ENCODE peak calls at places on chromosomes 5 and 9, in nine cellular contexts. O, R, Q, K, P, U, C, T and N are unnamed samples.

GRCh38 chr9:134488251-134488900 is 153.2 kb upstream of the COL5A1 start:
- DNase-seq in U (no peak), P (no peak), O (no peak), C (peak), T (no peak), Q (peak), K (no peak), R (peak), N (no peak)

GRCh38 chr5:56360816-56361215 is 127.7 kb upstream of the ANKRD55 start:
- DNase-seq in C (no peak), P (no peak), Q (no peak), O (no peak), T (no peak), R (no peak), U (no peak), K (no peak), N (no peak)

GRCh38 chr9:100129772-100130171 is 30.7 kb downstream of the INVS start:
- DNase-seq in O (no peak), U (no peak), C (no peak), Q (no peak), R (no peak), P (peak), T (no peak), K (no peak), N (no peak)

GRCh38 chr5:1800470-1801060 is 642 bp upstream of the NDUFS6 start:
- DNase-seq in O (peak), U (no peak), Q (peak), T (no peak), C (peak), P (peak), R (peak), K (peak), N (no peak)

GRCh38 chr9:107932601-107933000 is 443.0 kb upstream of the KLF4 start:
- DNase-seq in O (no peak), K (no peak), Q (no peak), C (peak), R (no peak), U (no peak), T (no peak), P (no peak), N (no peak)

GRCh38 chr9:89754223-89754622 is 149.4 kb downstream of the GADD45G start:
- DNase-seq in R (no peak), Q (no peak), P (no peak), U (no peak), K (no peak), C (no peak), T (no peak), O (no peak), N (no peak)

GRCh38 chr5:124961517-124961916 is 215.1 kb upstream of the ZNF608 start:
- DNase-seq in R (no peak), O (no peak), U (no peak), C (no peak), Q (no peak), T (no peak), P (no peak), K (no peak), N (no peak)

GRCh38 chr5:174612686-174613085 is 111.7 kb upstream of the MSX2 start:
- DNase-seq in O (no peak), T (no peak), C (no peak), K (peak), Q (no peak), R (no peak), U (no peak), P (no peak), N (no peak)

GRCh38 chr9:129482521-129483466 is 138.1 kb downstream of the C9orf50 start:
- DNase-seq in T (peak), K (peak), U (no peak), R (peak), Q (peak), P (peak), O (peak), C (peak), N (peak)

GRCh38 chr5:93789173-93790070 is 48.0 kb upstream of the POU5F2 start:
- DNase-seq in R (no peak), C (peak), K (peak), O (peak), P (no peak), Q (no peak), T (no peak), U (no peak), N (no peak)

GRCh38 chr5:145941677-145942130 is 5.3 kb downstream of the SH3RF2 start:
- DNase-seq in O (peak), T (no peak), P (no peak), U (no peak), Q (no peak), R (no peak), K (no peak), C (peak), N (no peak)

GRCh38 chr5:178284996-178285395 is 52.4 kb upstream of the PHYKPL start:
- DNase-seq in U (no peak), P (no peak), T (no peak), O (no peak), K (no peak), Q (no peak), R (no peak), C (no peak), N (no peak)

GRCh38 chr9:119289740-119290139 is 79.5 kb downstream of the BRINP1 start:
- DNase-seq in K (peak), C (peak), R (peak), O (peak), P (peak), T (peak), Q (no peak), U (peak), N (peak)

GRCh38 chr9:129487658-129488483 is 133.0 kb downstream of the C9orf50 start:
- DNase-seq in O (peak), Q (no peak), R (peak), T (peak), K (peak), P (peak), C (peak), U (no peak), N (no peak)

GRCh38 chr9:137784046-137784445 is 93.5 kb upstream of the CACNA1B start:
- DNase-seq in K (peak), R (no peak), T (no peak), Q (peak), C (no peak), U (no peak), O (no peak), P (peak), N (no peak)

GRCh38 chr9:137786511-137786920 is 91.1 kb upstream of the CACNA1B start:
- DNase-seq in U (no peak), P (no peak), K (no peak), R (no peak), T (no peak), O (peak), C (peak), Q (peak), N (no peak)

GRCh38 chr9:137784641-137785513 is 92.7 kb upstream of the CACNA1B start:
- DNase-seq in R (no peak), Q (peak), O (no peak), T (no peak), P (no peak), K (no peak), U (no peak), C (no peak), N (no peak)

GRCh38 chr9:137787376-137787775 is 90.2 kb upstream of the CACNA1B start:
- DNase-seq in Q (peak), C (no peak), T (no peak), O (no peak), U (no peak), P (no peak), K (no peak), R (peak), N (no peak)

DNA sequence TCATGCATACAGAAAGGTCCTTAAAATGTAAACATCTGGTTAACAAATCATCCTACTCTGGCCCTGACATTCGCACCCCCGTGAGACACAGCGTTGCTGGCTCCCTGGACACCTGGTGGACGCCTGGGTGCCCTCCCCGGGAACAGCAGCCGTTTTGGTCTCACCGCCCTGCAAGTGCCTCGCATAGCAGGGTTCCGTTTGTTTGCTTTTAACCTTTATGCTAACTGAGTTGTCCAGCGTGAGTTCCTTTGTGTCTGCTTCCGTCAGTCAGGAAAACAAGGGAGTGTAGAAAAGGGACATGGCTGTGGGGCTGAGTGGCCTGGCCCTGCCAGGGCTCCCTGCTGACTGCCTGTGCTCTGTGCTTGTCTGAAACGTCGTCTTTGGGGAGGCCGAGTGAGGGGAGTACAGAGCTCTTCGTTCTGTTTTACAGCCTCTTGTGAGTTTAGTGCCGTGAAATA is 91.8 kb upstream of the CACNA1B start:
- DNase-seq in O (no peak), P (peak), U (no peak), Q (peak), R (no peak), K (no peak), T (no peak), C (no peak), N (no peak)
- TF ChIP-seq CTCF in O (no peak), P (no peak), U (no peak), Q (no peak), R (no peak), K (no peak), T (no peak), C (no peak), N (no peak)

GRCh38 chr9:95505676-95506437 is 10.9 kb downstream of the PTCH1 start:
- DNase-seq in P (peak), T (peak), U (peak), O (peak), C (peak), R (no peak), K (peak), Q (peak), N (no peak)

GRCh38 chr9:95507456-95508241 is 9.1 kb downstream of the PTCH1 start:
- DNase-seq in Q (peak), C (peak), K (peak), R (peak), P (peak), O (peak), T (peak), U (peak), N (peak)

GRCh38 chr9:95505072-95505471 is 11.7 kb downstream of the PTCH1 start:
- DNase-seq in O (no peak), Q (no peak), R (no peak), P (peak), K (no peak), C (no peak), U (no peak), T (no peak), N (no peak)

GRCh38 chr9:95506692-95507455 is 9.9 kb downstream of the PTCH1 start:
- DNase-seq in P (peak), R (peak), U (peak), O (peak), K (peak), Q (peak), T (peak), C (no peak), N (no peak)

GRCh38 chr9:95506438-95506691 is 10.4 kb downstream of the PTCH1 start:
- DNase-seq in Q (no peak), U (peak), T (peak), P (no peak), R (no peak), C (peak), K (peak), O (peak), N (no peak)
- TF ChIP-seq CTCF in Q (no peak), U (no peak), T (no peak), P (no peak), R (no peak), C (no peak), K (no peak), O (no peak), N (no peak)

DNA sequence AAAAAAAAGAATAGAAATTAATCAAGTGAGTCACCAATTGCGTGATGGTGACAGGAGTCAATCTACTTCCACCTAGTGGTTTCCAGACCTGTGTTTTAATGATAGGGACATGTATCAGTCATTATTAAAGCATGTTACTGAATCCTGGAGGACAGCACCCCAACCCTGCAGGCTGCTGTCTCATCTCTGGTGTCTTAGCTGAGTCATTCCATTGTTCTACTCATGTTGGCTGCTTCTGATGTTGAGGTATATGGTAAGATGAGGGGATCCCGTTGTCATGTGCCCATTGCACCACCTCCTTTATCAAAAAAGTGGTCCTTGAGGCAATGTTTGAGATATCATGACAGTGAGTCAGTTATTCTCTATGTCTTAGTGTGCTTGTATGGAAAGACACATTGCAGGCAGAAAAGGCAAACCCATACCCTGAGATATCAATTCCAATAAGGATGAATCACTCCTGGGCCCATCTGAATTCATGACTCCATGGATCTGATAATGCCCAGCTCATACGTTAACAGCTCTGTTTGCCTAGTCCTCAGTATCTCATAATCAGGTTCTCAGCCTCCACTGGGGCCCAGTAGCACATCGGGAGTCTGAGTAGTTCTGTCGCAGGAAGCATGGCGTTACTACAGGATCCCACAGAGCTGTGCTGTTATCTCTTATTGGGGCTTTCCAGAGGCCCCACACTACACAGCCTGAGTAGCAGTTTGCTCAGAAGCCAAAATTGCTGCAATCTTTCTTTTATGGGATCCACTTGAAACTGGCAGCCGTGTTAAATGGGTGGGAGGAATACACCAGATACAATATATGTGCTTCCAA is 31.2 kb downstream of the HMGCS1 start:
- DNase-seq in U (no peak), T (no peak), Q (no peak), P (no peak), R (no peak), O (peak), C (peak), K (no peak), N (no peak)
- TF ChIP-seq CTCF in U (no peak), T (no peak), Q (no peak), P (no peak), R (no peak), O (no peak), C (no peak), K (no peak), N (no peak)

GRCh38 chr5:67014957-67015400 is 181.6 kb downstream of the CD180 start:
- DNase-seq in P (no peak), K (no peak), U (no peak), O (peak), T (no peak), R (no peak), C (peak), Q (no peak), N (no peak)

GRCh38 chr5:67012241-67012640 is 184.4 kb downstream of the CD180 start:
- DNase-seq in C (no peak), O (peak), R (no peak), U (no peak), Q (no peak), P (no peak), K (no peak), T (no peak), N (no peak)

GRCh38 chr5:67015577-67016290 is 180.9 kb downstream of the CD180 start:
- DNase-seq in K (no peak), C (peak), Q (no peak), O (peak), P (no peak), R (no peak), U (no peak), T (no peak), N (no peak)

GRCh38 chr5:67013719-67014118 is 182.9 kb downstream of the CD180 start:
- DNase-seq in T (no peak), O (no peak), P (no peak), K (no peak), Q (no peak), C (peak), R (no peak), U (no peak), N (no peak)

DNA sequence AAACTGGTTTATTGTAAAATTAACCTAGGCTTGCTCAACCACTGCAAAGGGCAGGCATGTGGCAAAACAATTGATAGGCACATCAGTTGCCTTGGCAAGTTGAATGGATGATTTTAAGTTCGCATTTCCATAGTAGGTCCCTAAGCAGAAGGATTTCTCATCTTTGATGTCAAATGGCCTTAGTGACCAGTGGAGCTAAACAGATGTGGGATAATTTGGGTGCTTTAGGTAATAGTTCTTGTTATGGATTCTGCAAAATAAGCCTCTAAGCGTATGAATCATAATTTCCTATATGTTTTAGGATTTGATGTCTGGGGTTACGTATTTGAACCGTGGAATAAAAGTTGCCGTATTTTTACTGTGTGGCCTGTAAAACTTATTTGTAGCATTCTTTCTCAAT is 182.4 kb downstream of the CD180 start:
- DNase-seq in P (no peak), K (no peak), U (no peak), T (no peak), C (no peak), R (no peak), Q (no peak), O (no peak), N (no peak)
- TF ChIP-seq CTCF in P (no peak), K (no peak), U (no peak), T (no peak), C (no peak), R (no peak), Q (no peak), O (no peak), N (no peak)

GRCh38 chr5:130545291-130545690 is 619.8 kb downstream of the HINT1 start:
- DNase-seq in K (no peak), C (no peak), P (no peak), U (no peak), R (no peak), O (no peak), T (no peak), Q (no peak), N (no peak)
- TF ChIP-seq CTCF in K (peak), C (no peak), P (no peak), U (no peak), R (no peak), O (no peak), T (no peak), Q (no peak), N (no peak)

GRCh38 chr9:26856413-26857032 is 36.1 kb downstream of the CAAP1 start:
- DNase-seq in O (peak), U (peak), C (peak), P (peak), K (peak), Q (no peak), R (peak), T (no peak), N (no peak)
- TF ChIP-seq CTCF in O (peak), U (peak), C (peak), P (peak), K (peak), Q (peak), R (peak), T (no peak), N (peak)

DNA sequence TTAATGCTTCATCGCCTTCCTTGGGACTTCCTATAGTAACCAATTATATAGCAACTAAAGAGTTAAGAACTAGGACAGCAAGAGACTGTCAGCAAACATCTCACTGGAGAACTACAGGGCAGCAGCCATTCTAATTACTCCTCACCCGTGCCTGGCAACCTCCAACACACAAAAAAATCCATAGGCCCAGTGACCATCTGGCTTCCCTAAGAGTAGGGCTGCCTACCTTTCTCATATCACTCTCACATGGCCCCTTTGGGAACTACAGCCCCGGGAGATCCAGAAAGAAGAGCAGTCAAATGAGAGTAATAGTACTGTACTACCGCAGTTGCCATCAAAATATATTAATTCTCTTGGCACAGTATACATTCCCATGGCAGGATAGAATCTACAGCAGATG is 5.7 kb downstream of the DCAF10 start:
- DNase-seq in O (no peak), R (no peak), T (no peak), K (no peak), C (no peak), Q (no peak), P (peak), U (no peak), N (no peak)
- TF ChIP-seq CTCF in O (no peak), R (no peak), T (no peak), K (no peak), C (no peak), Q (no peak), P (no peak), U (no peak), N (no peak)